ENCODE peak calls at places on chromosomes 13 and 19, in six cellular contexts. One of them, this sample, is unnamed.
A peak's percentile ranks its signal among the peaks of the same experiment; 100 is the strongest.

GRCh38 chr19:1057185-1057857 is 9.6 kb upstream of the ARHGAP45 start:
- DNase-seq in upper lobe of right lung: no peak
- DNase-seq in lower lobe of right lung: no peak
- DNase-seq in WERI-Rb-1: no peak
- DNase-seq in psoas muscle: no peak
- DNase-seq in DND-41: peak; percentile 57
- DNase-seq in this sample: no peak

GRCh38 chr19:10408511-10409291 is 5.4 kb upstream of the CDC37 start:
- DNase-seq in upper lobe of right lung: peak; percentile 88
- DNase-seq in lower lobe of right lung: peak; percentile 84
- DNase-seq in WERI-Rb-1: peak; percentile 37
- DNase-seq in psoas muscle: no peak
- DNase-seq in DND-41: peak; percentile 77
- DNase-seq in this sample: no peak

GRCh38 chr13:110592670-110593069 is 22.7 kb upstream of the NAXD start:
- DNase-seq in upper lobe of right lung: no peak
- DNase-seq in lower lobe of right lung: no peak
- DNase-seq in WERI-Rb-1: no peak
- DNase-seq in psoas muscle: no peak
- DNase-seq in DND-41: no peak
- DNase-seq in this sample: no peak

GRCh38 chr19:49690656-49691242 is at the start of gene CPT1C:
- DNase-seq in upper lobe of right lung: peak; percentile 85
- DNase-seq in lower lobe of right lung: peak; percentile 73
- DNase-seq in WERI-Rb-1: peak; percentile 95
- DNase-seq in psoas muscle: peak; percentile 78
- DNase-seq in DND-41: no peak
- DNase-seq in this sample: peak; percentile 53

GRCh38 chr19:47124937-47125668 is 5.5 kb upstream of the SAE1 start:
- DNase-seq in upper lobe of right lung: no peak
- DNase-seq in lower lobe of right lung: no peak
- DNase-seq in WERI-Rb-1: peak; percentile 32
- DNase-seq in psoas muscle: no peak
- DNase-seq in DND-41: peak; percentile 42
- DNase-seq in this sample: peak; percentile 91

GRCh38 chr13:111992911-111993310 is 74.0 kb upstream of the SOX1 start:
- DNase-seq in upper lobe of right lung: no peak
- DNase-seq in lower lobe of right lung: no peak
- DNase-seq in WERI-Rb-1: no peak
- DNase-seq in psoas muscle: no peak
- DNase-seq in DND-41: no peak
- DNase-seq in this sample: no peak

GRCh38 chr19:4578552-4579248 is 19.2 kb upstream of the SEMA6B start:
- DNase-seq in upper lobe of right lung: no peak
- DNase-seq in lower lobe of right lung: no peak
- DNase-seq in WERI-Rb-1: no peak
- DNase-seq in psoas muscle: no peak
- DNase-seq in DND-41: no peak
- DNase-seq in this sample: no peak

GRCh38 chr13:93029536-93029935 is 197.1 kb upstream of the GPC6 start:
- DNase-seq in upper lobe of right lung: no peak
- DNase-seq in lower lobe of right lung: no peak
- DNase-seq in WERI-Rb-1: no peak
- DNase-seq in psoas muscle: no peak
- DNase-seq in DND-41: no peak
- DNase-seq in this sample: no peak

GRCh38 chr19:48619692-48620565 is 623 bp downstream of the SPHK2 start:
- DNase-seq in upper lobe of right lung: no peak
- DNase-seq in lower lobe of right lung: no peak
- DNase-seq in WERI-Rb-1: no peak
- DNase-seq in psoas muscle: no peak
- DNase-seq in DND-41: no peak
- DNase-seq in this sample: no peak

GRCh38 chr13:108213946-108214345 is 1.4 kb downstream of the LIG4 start:
- DNase-seq in upper lobe of right lung: no peak
- DNase-seq in lower lobe of right lung: no peak
- DNase-seq in WERI-Rb-1: no peak
- DNase-seq in psoas muscle: no peak
- DNase-seq in DND-41: no peak
- DNase-seq in this sample: no peak

GRCh38 chr19:39531834-39532232 is 819 bp downstream of the EID2B start:
- DNase-seq in upper lobe of right lung: no peak
- DNase-seq in lower lobe of right lung: no peak
- DNase-seq in WERI-Rb-1: no peak
- DNase-seq in psoas muscle: no peak
- DNase-seq in DND-41: no peak
- DNase-seq in this sample: peak; percentile 30

GRCh38 chr13:44040754-44041100 is 161.0 kb downstream of the LACC1 start:
- DNase-seq in upper lobe of right lung: no peak
- DNase-seq in lower lobe of right lung: no peak
- DNase-seq in WERI-Rb-1: no peak
- DNase-seq in psoas muscle: no peak
- DNase-seq in DND-41: no peak
- DNase-seq in this sample: no peak

GRCh38 chr13:111323950-111324651 is 3.7 kb downstream of the TEX29 start:
- DNase-seq in upper lobe of right lung: no peak
- DNase-seq in lower lobe of right lung: no peak
- DNase-seq in WERI-Rb-1: no peak
- DNase-seq in psoas muscle: no peak
- DNase-seq in DND-41: peak; percentile 63
- DNase-seq in this sample: no peak

GRCh38 chr13:99377641-99378040 is 70.4 kb upstream of the GPR183 start:
- DNase-seq in upper lobe of right lung: no peak
- DNase-seq in lower lobe of right lung: no peak
- DNase-seq in WERI-Rb-1: no peak
- DNase-seq in psoas muscle: no peak
- DNase-seq in DND-41: no peak
- DNase-seq in this sample: no peak

GRCh38 chr13:45296259-45296658 is 44.7 kb downstream of the TPT1 start:
- DNase-seq in upper lobe of right lung: no peak
- DNase-seq in lower lobe of right lung: no peak
- DNase-seq in WERI-Rb-1: no peak
- DNase-seq in psoas muscle: no peak
- DNase-seq in DND-41: no peak
- DNase-seq in this sample: no peak

DNA sequence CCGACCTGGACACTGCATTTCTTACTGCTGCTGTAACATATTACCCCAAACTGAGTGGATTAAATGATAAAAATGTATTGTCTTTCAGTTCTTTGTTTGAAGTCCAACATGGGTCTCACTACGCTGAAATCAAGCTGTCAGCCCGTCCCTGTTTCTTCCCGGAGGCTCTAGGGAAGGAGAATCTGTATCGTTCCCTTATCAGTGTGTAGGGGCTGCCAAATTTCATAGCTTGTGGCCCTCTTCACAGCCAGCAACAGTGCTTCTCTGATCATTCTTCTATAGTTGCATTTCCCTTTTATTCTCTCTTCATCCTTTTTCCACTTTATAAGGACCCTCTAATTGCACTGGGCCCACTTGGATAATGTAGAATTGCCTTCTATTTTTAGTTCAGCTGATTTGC is 10.1 kb downstream of the ZNF234 start:
- DNase-seq in upper lobe of right lung: no peak
- DNase-seq in lower lobe of right lung: no peak
- DNase-seq in WERI-Rb-1: no peak
- DNase-seq in psoas muscle: no peak
- DNase-seq in DND-41: no peak
- DNase-seq in this sample: no peak
- H3K9me3 ChIP-seq in upper lobe of right lung: peaks cover 37% of the 10 kb centered on the region
- H3K9me3 ChIP-seq in lower lobe of right lung: peaks cover 43% of the 10 kb centered on the region
- H3K9me3 ChIP-seq in WERI-Rb-1: peaks cover 6% of the 10 kb centered on the region
- H3K9me3 ChIP-seq in psoas muscle: peaks cover 67% of the 10 kb centered on the region
- H3K9me3 ChIP-seq in DND-41: peaks cover 13% of the 10 kb centered on the region
- H3K9me3 ChIP-seq in this sample: peaks cover 7% of the 10 kb centered on the region

GRCh38 chr19:15394426-15394825 is 14.8 kb upstream of the AKAP8 start:
- DNase-seq in upper lobe of right lung: no peak
- DNase-seq in lower lobe of right lung: no peak
- DNase-seq in WERI-Rb-1: no peak
- DNase-seq in psoas muscle: no peak
- DNase-seq in DND-41: no peak
- DNase-seq in this sample: no peak
- H3K36me3 ChIP-seq in upper lobe of right lung: peaks cover 75% of the 10 kb centered on the region
- H3K36me3 ChIP-seq in lower lobe of right lung: peaks cover 93% of the 10 kb centered on the region
- H3K36me3 ChIP-seq in WERI-Rb-1: peaks cover 74% of the 10 kb centered on the region
- H3K36me3 ChIP-seq in psoas muscle: peaks cover 90% of the 10 kb centered on the region
- H3K36me3 ChIP-seq in DND-41: peaks cover 78% of the 10 kb centered on the region
- H3K36me3 ChIP-seq in this sample: peaks cover 65% of the 10 kb centered on the region

GRCh38 chr19:53161123-53161522 is 2.3 kb upstream of the ZNF347 start:
- DNase-seq in upper lobe of right lung: no peak
- DNase-seq in lower lobe of right lung: no peak
- DNase-seq in WERI-Rb-1: no peak
- DNase-seq in psoas muscle: no peak
- DNase-seq in DND-41: no peak
- DNase-seq in this sample: no peak

GRCh38 chr19:53160350-53160749 is 1.5 kb upstream of the ZNF347 start:
- DNase-seq in upper lobe of right lung: no peak
- DNase-seq in lower lobe of right lung: no peak
- DNase-seq in WERI-Rb-1: no peak
- DNase-seq in psoas muscle: no peak
- DNase-seq in DND-41: no peak
- DNase-seq in this sample: no peak

GRCh38 chr19:53165691-53166091 is 6.8 kb upstream of the ZNF347 start:
- DNase-seq in upper lobe of right lung: no peak
- DNase-seq in lower lobe of right lung: no peak
- DNase-seq in WERI-Rb-1: no peak
- DNase-seq in psoas muscle: no peak
- DNase-seq in DND-41: no peak
- DNase-seq in this sample: no peak
- H3K9me3 ChIP-seq in upper lobe of right lung: peaks cover 49% of the 10 kb centered on the region
- H3K9me3 ChIP-seq in lower lobe of right lung: peaks cover 80% of the 10 kb centered on the region
- H3K9me3 ChIP-seq in WERI-Rb-1: peaks cover 4% of the 10 kb centered on the region
- H3K9me3 ChIP-seq in psoas muscle: peaks cover 32% of the 10 kb centered on the region
- H3K9me3 ChIP-seq in DND-41: peaks cover 27% of the 10 kb centered on the region
- H3K9me3 ChIP-seq in this sample: peaks cover 8% of the 10 kb centered on the region

GRCh38 chr19:34381399-34382251 is 16.6 kb downstream of the GPI start:
- DNase-seq in upper lobe of right lung: no peak
- DNase-seq in lower lobe of right lung: no peak
- DNase-seq in WERI-Rb-1: no peak
- DNase-seq in psoas muscle: peak; percentile 33
- DNase-seq in DND-41: no peak
- DNase-seq in this sample: no peak

GRCh38 chr19:34382471-34382870 is 17.5 kb downstream of the GPI start:
- DNase-seq in upper lobe of right lung: no peak
- DNase-seq in lower lobe of right lung: no peak
- DNase-seq in WERI-Rb-1: no peak
- DNase-seq in psoas muscle: no peak
- DNase-seq in DND-41: no peak
- DNase-seq in this sample: no peak

GRCh38 chr19:34383599-34383998 is 18.6 kb downstream of the GPI start:
- DNase-seq in upper lobe of right lung: no peak
- DNase-seq in lower lobe of right lung: no peak
- DNase-seq in WERI-Rb-1: no peak
- DNase-seq in psoas muscle: no peak
- DNase-seq in DND-41: no peak
- DNase-seq in this sample: no peak

GRCh38 chr19:34375598-34375997 is 10.6 kb downstream of the GPI start:
- DNase-seq in upper lobe of right lung: no peak
- DNase-seq in lower lobe of right lung: no peak
- DNase-seq in WERI-Rb-1: no peak
- DNase-seq in psoas muscle: no peak
- DNase-seq in DND-41: no peak
- DNase-seq in this sample: no peak

GRCh38 chr19:34380639-34381241 is 15.7 kb downstream of the GPI start:
- DNase-seq in upper lobe of right lung: no peak
- DNase-seq in lower lobe of right lung: no peak
- DNase-seq in WERI-Rb-1: no peak
- DNase-seq in psoas muscle: no peak
- DNase-seq in DND-41: no peak
- DNase-seq in this sample: no peak
- H3K36me3 ChIP-seq in upper lobe of right lung: peaks cover 82% of the 10 kb centered on the region
- H3K36me3 ChIP-seq in lower lobe of right lung: peaks cover 96% of the 10 kb centered on the region
- H3K36me3 ChIP-seq in WERI-Rb-1: peaks cover 74% of the 10 kb centered on the region
- H3K36me3 ChIP-seq in psoas muscle: peaks cover 98% of the 10 kb centered on the region
- H3K36me3 ChIP-seq in DND-41: peaks cover 77% of the 10 kb centered on the region
- H3K36me3 ChIP-seq in this sample: peaks cover 88% of the 10 kb centered on the region